ENCODE peak calls at places on chromosomes 12 and 14, in eight cellular contexts. D is ascending aorta; A is IMR-90; Y is ovary; N is CD4-positive, alpha-beta memory T cell; E is body of pancreas; U is heart right ventricle; Z is psoas muscle. C is an unnamed sample.
A peak's percentile ranks its signal among the peaks of the same experiment; 100 is the strongest.

GRCh38 chr14:29749327-29749726 is 178.3 kb downstream of the PRKD1 start:
- DNase-seq in D (no peak), A (peak; percentile 83), Y (no peak), N (no peak), E (no peak), U (no peak), Z (no peak), C (no peak)

GRCh38 chr14:106657460-106657859 is 1131.1 kb downstream of the TMEM121 start:
- DNase-seq in D (no peak), A (no peak), Y (no peak), N (peak; percentile 46), E (peak; percentile 5), U (no peak), Z (no peak), C (no peak)

GRCh38 chr14:36955967-36956366 is 216.4 kb downstream of the SLC25A21 start:
- DNase-seq in D (no peak), A (no peak), Y (no peak), N (no peak), E (no peak), U (no peak), Z (no peak), C (no peak)

GRCh38 chr14:50957296-50957695 is 13.0 kb upstream of the PYGL start:
- DNase-seq in D (no peak), A (peak; percentile 48), Y (no peak), N (no peak), E (peak; percentile 39), U (no peak), Z (no peak), C (no peak)

GRCh38 chr14:100033347-100034052 is 31.7 kb upstream of the EVL start:
- DNase-seq in D (no peak), A (no peak), Y (no peak), N (no peak), E (no peak), U (no peak), Z (no peak), C (no peak)

GRCh38 chr12:29023436-29024076 is 125.5 kb upstream of the FAR2 start:
- DNase-seq in D (no peak), A (no peak), Y (no peak), N (no peak), E (no peak), U (no peak), Z (no peak), C (no peak)

GRCh38 chr12:5081016-5081415 is 37.3 kb downstream of the KCNA5 start:
- DNase-seq in D (no peak), A (no peak), Y (no peak), N (no peak), E (no peak), U (peak; percentile 23), Z (peak; percentile 25), C (no peak)

GRCh38 chr12:77916276-77916675 is 85.6 kb downstream of the NAV3 start:
- DNase-seq in D (no peak), A (no peak), Y (no peak), N (no peak), E (no peak), U (no peak), Z (no peak), C (no peak)

GRCh38 chr12:74317078-74317581 is 220.5 kb upstream of the ATXN7L3B start:
- DNase-seq in D (no peak), A (no peak), Y (peak; percentile 80), N (no peak), E (peak; percentile 67), U (peak; percentile 19), Z (no peak), C (peak; percentile 17)

GRCh38 chr14:99201351-99202073 is 70.5 kb downstream of the BCL11B start:
- DNase-seq in D (no peak), A (no peak), Y (no peak), N (no peak), E (no peak), U (no peak), Z (no peak), C (no peak)

GRCh38 chr12:96912261-96912660 is 5.2 kb downstream of the NEDD1 start:
- DNase-seq in D (no peak), A (no peak), Y (no peak), N (no peak), E (no peak), U (no peak), Z (no peak), C (no peak)

GRCh38 chr12:123270380-123271181 is 1.1 kb downstream of the CDK2AP1 start:
- DNase-seq in D (no peak), A (peak; percentile 28), Y (peak; percentile 65), N (no peak), E (no peak), U (peak; percentile 21), Z (peak; percentile 33), C (no peak)

GRCh38 chr12:43285248-43285647 is 266.8 kb downstream of the ADAMTS20 start:
- DNase-seq in D (no peak), A (peak; percentile 98), Y (no peak), N (no peak), E (no peak), U (no peak), Z (no peak), C (peak; percentile 23)

GRCh38 chr14:74402264-74403251 is 23.5 kb downstream of the SYNDIG1L start:
- DNase-seq in D (no peak), A (no peak), Y (no peak), N (no peak), E (no peak), U (no peak), Z (no peak), C (no peak)

GRCh38 chr14:61280092-61280525 is 1.0 kb downstream of the TMEM30B start:
- DNase-seq in D (no peak), A (no peak), Y (no peak), N (peak; percentile 56), E (no peak), U (no peak), Z (no peak), C (no peak)
- H3K27ac ChIP-seq in D (peak overlapping the region; percentile 94), A (no peak overlapping the region), Y (peak overlapping the region; percentile 90), N (peak overlapping the region; percentile 65), E (peak overlapping the region; percentile 99), U (peak overlapping the region; percentile 85), Z (peak overlapping the region; percentile 85), C (peak overlapping the region; percentile 80)

GRCh38 chr12:79592865-79593264 is 97.9 kb downstream of the PAWR start:
- DNase-seq in D (no peak), A (no peak), Y (no peak), N (no peak), E (no peak), U (no peak), Z (no peak), C (no peak)
- H3K9me3 ChIP-seq in D (no peaks in the 10 kb centered on the region), A (no peaks in the 10 kb centered on the region), Y (no peaks in the 10 kb centered on the region), N (no peaks in the 10 kb centered on the region), E (no peaks in the 10 kb centered on the region), U (no peaks in the 10 kb centered on the region), Z (no peaks in the 10 kb centered on the region), C (no peaks in the 10 kb centered on the region)

GRCh38 chr12:106986135-106986534 is 811 bp downstream of the MTERF2 start:
- DNase-seq in D (no peak), A (no peak), Y (no peak), N (no peak), E (no peak), U (no peak), Z (no peak), C (no peak)

GRCh38 chr12:106987846-106988245 is 900 bp upstream of the MTERF2 start:
- DNase-seq in D (no peak), A (no peak), Y (no peak), N (no peak), E (peak; percentile 64), U (no peak), Z (no peak), C (no peak)

GRCh38 chr12:106984588-106985137 is 2.3 kb downstream of the MTERF2 start:
- DNase-seq in D (no peak), A (no peak), Y (no peak), N (no peak), E (no peak), U (no peak), Z (no peak), C (no peak)

GRCh38 chr12:106986625-106987389 is at the start of gene MTERF2:
- DNase-seq in D (peak; percentile 71), A (peak; percentile 90), Y (peak; percentile 92), N (peak; percentile 72), E (peak; percentile 96), U (peak; percentile 95), Z (peak; percentile 95), C (peak; percentile 92)

GRCh38 chr12:106985479-106985878 is 1.5 kb downstream of the MTERF2 start:
- DNase-seq in D (no peak), A (no peak), Y (no peak), N (no peak), E (peak; percentile 73), U (no peak), Z (no peak), C (no peak)
- H3K4me3 ChIP-seq in D (no peak overlapping the region), A (no peak overlapping the region), Y (no peak overlapping the region), N (no peak overlapping the region), E (no peak overlapping the region), U (no peak overlapping the region), Z (peak overlapping the region; percentile 92), C (no peak overlapping the region)

DNA sequence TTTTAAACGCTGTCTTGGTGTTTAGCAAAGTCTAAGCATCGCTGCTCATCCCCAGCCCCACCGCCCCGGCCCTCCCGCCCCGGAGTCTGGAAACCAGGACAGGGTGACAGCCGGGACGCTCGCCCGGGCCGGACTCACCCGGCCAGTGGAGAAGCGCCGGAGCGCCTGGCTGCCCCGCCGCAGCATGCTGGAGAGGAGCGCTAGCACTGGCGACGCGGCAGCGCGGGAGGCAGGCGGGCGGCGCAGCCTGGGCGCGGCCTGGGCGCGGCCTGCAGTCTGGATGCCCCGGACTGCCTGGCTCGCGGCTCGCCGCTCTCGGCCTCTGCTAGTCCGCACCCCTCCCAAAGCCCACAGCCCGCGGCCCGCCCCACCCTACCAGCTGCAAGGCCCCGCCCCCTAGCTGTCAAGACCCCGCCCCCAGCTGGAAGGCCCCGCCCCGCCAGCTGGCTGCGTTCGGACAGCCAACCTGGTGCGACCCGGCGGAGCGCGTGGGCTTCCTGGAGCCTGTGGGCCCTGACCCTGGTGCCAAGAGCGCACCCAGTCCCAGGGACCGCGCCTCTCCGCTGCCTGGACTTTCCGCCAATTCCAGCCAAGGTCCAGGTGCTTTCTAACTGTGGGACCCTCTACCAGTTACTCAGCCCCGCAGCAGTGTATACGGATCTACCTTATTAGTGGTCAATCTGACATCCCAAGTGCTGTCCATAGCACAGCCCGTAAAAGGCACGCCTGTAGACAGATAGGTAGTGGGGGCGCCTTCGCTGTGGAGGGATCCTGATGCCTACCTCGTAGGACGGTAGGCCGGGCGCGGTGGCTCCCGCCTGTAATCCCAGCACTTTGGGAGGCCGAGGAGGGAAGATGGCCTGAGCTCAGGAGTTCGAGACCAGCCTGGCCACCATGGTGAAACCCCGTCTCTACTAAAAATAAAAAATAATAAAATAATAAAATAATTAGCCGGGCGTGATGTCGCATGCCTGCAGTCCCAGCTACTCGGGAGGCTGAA is at the start of gene ALDH1L2:
- DNase-seq in D (peak; percentile 45), A (peak; percentile 87), Y (peak; percentile 88), N (peak; percentile 14), E (peak; percentile 94), U (peak; percentile 74), Z (peak; percentile 87), C (peak; percentile 84)
- H3K27ac ChIP-seq in D (peak within 1 kb of the TSS; percentile 70), A (peak within 1 kb of the TSS; percentile 64), Y (no peak within 1 kb of the TSS), N (no peak within 1 kb of the TSS), E (peak within 1 kb of the TSS; percentile 83), U (no peak within 1 kb of the TSS), Z (peak within 1 kb of the TSS; percentile 30), C (peak within 1 kb of the TSS; percentile 41)

DNA sequence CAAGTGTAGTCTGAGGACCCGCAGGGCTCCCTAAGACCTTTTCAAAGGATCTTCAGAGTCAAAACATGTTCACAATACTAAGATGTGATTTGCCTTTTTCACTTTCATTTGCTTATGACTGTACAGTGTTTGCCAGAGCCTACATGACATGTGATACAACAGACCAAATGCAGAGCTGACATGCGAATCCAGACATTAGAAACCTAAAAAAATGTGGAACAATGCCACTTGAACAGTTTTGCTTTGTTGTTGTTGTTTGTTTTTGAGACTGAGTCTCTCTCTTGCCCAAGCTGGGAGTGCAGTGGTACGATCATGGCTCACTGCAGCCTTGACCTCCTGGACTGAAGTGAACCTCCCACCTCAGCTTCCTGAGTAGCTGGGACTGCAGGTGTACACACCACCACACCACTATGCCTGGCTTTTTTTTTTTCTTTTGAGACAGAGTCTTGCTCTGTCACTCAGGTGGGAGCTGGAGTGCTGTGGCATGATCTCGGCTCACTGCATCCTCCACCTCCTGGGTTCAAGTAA is 5.3 kb upstream of the RAB35 start:
- DNase-seq in D (no peak), A (peak; percentile 13), Y (no peak), N (peak; percentile 26), E (no peak), U (no peak), Z (no peak), C (no peak)
- H3K9me3 ChIP-seq in D (no peaks in the 10 kb centered on the region), A (no peaks in the 10 kb centered on the region), Y (no peaks in the 10 kb centered on the region), N (no peaks in the 10 kb centered on the region), E (no peaks in the 10 kb centered on the region), U (no peaks in the 10 kb centered on the region), Z (no peaks in the 10 kb centered on the region), C (no peaks in the 10 kb centered on the region)